ENCODE peak calls at places on chromosomes 7 and 10, in six cellular contexts. I, V, U, M, K and W are unnamed samples.

GRCh38 chr7:18497800-18498199 is 2.3 kb downstream of the HDAC9 start:
- DNase-seq in V (no peak), I (no peak), U (no peak), M (no peak), K (no peak), W (no peak)

GRCh38 chr10:119541459-119542356 is 811 bp downstream of the RGS10 start:
- DNase-seq in M (peak), K (no peak), V (no peak), I (no peak), U (no peak), W (peak)

GRCh38 chr7:107684947-107685463 is 24.4 kb downstream of the SLC26A4 start:
- DNase-seq in M (no peak), U (no peak), K (no peak), I (no peak), V (no peak), W (no peak)

GRCh38 chr7:51121945-51122425 is 194.6 kb downstream of the COBL start:
- DNase-seq in M (peak), K (no peak), U (no peak), V (no peak), I (no peak), W (peak)

GRCh38 chr7:132049462-132050304 is 493.3 kb upstream of the PODXL start:
- DNase-seq in U (peak), K (no peak), V (peak), M (no peak), I (no peak), W (no peak)

GRCh38 chr7:151447901-151448260 is 7.9 kb upstream of the CRYGN start:
- DNase-seq in I (no peak), M (no peak), V (no peak), K (no peak), U (no peak), W (no peak)

GRCh38 chr10:24465899-24466615 is 257.1 kb downstream of the KIAA1217 start:
- DNase-seq in I (peak), K (peak), V (peak), M (no peak), U (peak), W (no peak)

GRCh38 chr10:60283397-60283796 is 106.3 kb downstream of the ANK3 start:
- DNase-seq in K (no peak), V (peak), I (no peak), M (no peak), U (no peak), W (no peak)

GRCh38 chr7:8418627-8419245 is 14.7 kb upstream of the NXPH1 start:
- DNase-seq in K (peak), M (no peak), I (peak), U (peak), V (peak), W (peak)

GRCh38 chr7:108480311-108480710 is 24.1 kb upstream of the NRCAM start:
- DNase-seq in K (no peak), M (no peak), V (no peak), I (no peak), U (no peak), W (no peak)

GRCh38 chr10:69394020-69394419 is 22.7 kb downstream of the TACR2 start:
- DNase-seq in I (no peak), V (no peak), U (peak), K (no peak), M (no peak), W (no peak)